ENCODE peak calls at places on chromosomes 11 and 22, in eight cellular contexts. One of them, this sample, is unnamed.

GRCh38 chr22:19700790-19701419 is 13.4 kb upstream of the SEPTIN5 start:
- DNase-seq in thoracic aorta: no peak
- DNase-seq in heart left ventricle: no peak
- DNase-seq in left lung: no peak
- DNase-seq in cardiac muscle cell: no peak
- DNase-seq in ovary: no peak
- DNase-seq in GM23338: no peak
- DNase-seq in gastrocnemius medialis: no peak
- DNase-seq in this sample: no peak

GRCh38 chr11:748007-748359 is 719 bp downstream of the TALDO1 start:
- DNase-seq in thoracic aorta: no peak
- DNase-seq in heart left ventricle: no peak
- DNase-seq in left lung: no peak
- DNase-seq in cardiac muscle cell: no peak
- DNase-seq in ovary: no peak
- DNase-seq in GM23338: no peak
- DNase-seq in gastrocnemius medialis: no peak
- DNase-seq in this sample: no peak

GRCh38 chr11:72724021-72724561 is 28.1 kb downstream of the ARAP1 start:
- DNase-seq in thoracic aorta: no peak
- DNase-seq in heart left ventricle: no peak
- DNase-seq in left lung: no peak
- DNase-seq in cardiac muscle cell: no peak
- DNase-seq in ovary: no peak
- DNase-seq in GM23338: no peak
- DNase-seq in gastrocnemius medialis: no peak
- DNase-seq in this sample: no peak

GRCh38 chr11:34997872-34998548 is 81.6 kb downstream of the PDHX start:
- DNase-seq in thoracic aorta: no peak
- DNase-seq in heart left ventricle: no peak
- DNase-seq in left lung: no peak
- DNase-seq in cardiac muscle cell: no peak
- DNase-seq in ovary: no peak
- DNase-seq in GM23338: no peak
- DNase-seq in gastrocnemius medialis: no peak
- DNase-seq in this sample: no peak

GRCh38 chr22:21866821-21867527 is 471 bp downstream of the MAPK1 start:
- DNase-seq in thoracic aorta: no peak
- DNase-seq in heart left ventricle: no peak
- DNase-seq in left lung: no peak
- DNase-seq in cardiac muscle cell: peak
- DNase-seq in ovary: no peak
- DNase-seq in GM23338: peak
- DNase-seq in gastrocnemius medialis: no peak
- DNase-seq in this sample: no peak

GRCh38 chr11:3004481-3004880 is 12.4 kb upstream of the NAP1L4 start:
- DNase-seq in thoracic aorta: no peak
- DNase-seq in heart left ventricle: no peak
- DNase-seq in left lung: no peak
- DNase-seq in cardiac muscle cell: no peak
- DNase-seq in ovary: no peak
- DNase-seq in GM23338: no peak
- DNase-seq in gastrocnemius medialis: no peak
- DNase-seq in this sample: no peak

GRCh38 chr11:115276799-115277198 is 227.4 kb downstream of the CADM1 start:
- DNase-seq in thoracic aorta: no peak
- DNase-seq in heart left ventricle: no peak
- DNase-seq in left lung: no peak
- DNase-seq in cardiac muscle cell: no peak
- DNase-seq in ovary: no peak
- DNase-seq in GM23338: no peak
- DNase-seq in gastrocnemius medialis: no peak
- DNase-seq in this sample: no peak

GRCh38 chr22:25744694-25745093 is 2.7 kb downstream of the MYO18B start:
- DNase-seq in thoracic aorta: no peak
- DNase-seq in heart left ventricle: no peak
- DNase-seq in left lung: no peak
- DNase-seq in cardiac muscle cell: no peak
- DNase-seq in ovary: no peak
- DNase-seq in GM23338: no peak
- DNase-seq in gastrocnemius medialis: no peak
- DNase-seq in this sample: no peak

GRCh38 chr22:48808038-48808960 is 1019.4 kb downstream of the BRD1 start:
- DNase-seq in thoracic aorta: no peak
- DNase-seq in heart left ventricle: no peak
- DNase-seq in left lung: no peak
- DNase-seq in cardiac muscle cell: no peak
- DNase-seq in ovary: no peak
- DNase-seq in GM23338: no peak
- DNase-seq in gastrocnemius medialis: no peak
- DNase-seq in this sample: no peak

GRCh38 chr11:12318791-12319733 is 58.3 kb upstream of the PARVA start:
- DNase-seq in thoracic aorta: no peak
- DNase-seq in heart left ventricle: no peak
- DNase-seq in left lung: no peak
- DNase-seq in cardiac muscle cell: no peak
- DNase-seq in ovary: no peak
- DNase-seq in GM23338: peak
- DNase-seq in gastrocnemius medialis: no peak
- DNase-seq in this sample: peak

GRCh38 chr22:36365020-36365411 is 22.8 kb downstream of the MYH9 start:
- DNase-seq in thoracic aorta: peak
- DNase-seq in heart left ventricle: peak
- DNase-seq in left lung: peak
- DNase-seq in cardiac muscle cell: no peak
- DNase-seq in ovary: no peak
- DNase-seq in GM23338: no peak
- DNase-seq in gastrocnemius medialis: no peak
- DNase-seq in this sample: peak

GRCh38 chr11:83037877-83038276 is 33.8 kb downstream of the RAB30 start:
- DNase-seq in thoracic aorta: no peak
- DNase-seq in heart left ventricle: no peak
- DNase-seq in left lung: no peak
- DNase-seq in cardiac muscle cell: no peak
- DNase-seq in ovary: no peak
- DNase-seq in GM23338: no peak
- DNase-seq in gastrocnemius medialis: no peak
- DNase-seq in this sample: no peak

GRCh38 chr22:39959640-39960447 is at the start of gene TMA7B:
- DNase-seq in thoracic aorta: no peak
- DNase-seq in heart left ventricle: peak
- DNase-seq in left lung: peak
- DNase-seq in cardiac muscle cell: no peak
- DNase-seq in ovary: no peak
- DNase-seq in GM23338: peak
- DNase-seq in gastrocnemius medialis: no peak
- DNase-seq in this sample: no peak

GRCh38 chr11:6298605-6299004 is 21.7 kb downstream of the CAVIN3 start:
- DNase-seq in thoracic aorta: no peak
- DNase-seq in heart left ventricle: peak
- DNase-seq in left lung: no peak
- DNase-seq in cardiac muscle cell: peak
- DNase-seq in ovary: no peak
- DNase-seq in GM23338: peak
- DNase-seq in gastrocnemius medialis: no peak
- DNase-seq in this sample: peak

DNA sequence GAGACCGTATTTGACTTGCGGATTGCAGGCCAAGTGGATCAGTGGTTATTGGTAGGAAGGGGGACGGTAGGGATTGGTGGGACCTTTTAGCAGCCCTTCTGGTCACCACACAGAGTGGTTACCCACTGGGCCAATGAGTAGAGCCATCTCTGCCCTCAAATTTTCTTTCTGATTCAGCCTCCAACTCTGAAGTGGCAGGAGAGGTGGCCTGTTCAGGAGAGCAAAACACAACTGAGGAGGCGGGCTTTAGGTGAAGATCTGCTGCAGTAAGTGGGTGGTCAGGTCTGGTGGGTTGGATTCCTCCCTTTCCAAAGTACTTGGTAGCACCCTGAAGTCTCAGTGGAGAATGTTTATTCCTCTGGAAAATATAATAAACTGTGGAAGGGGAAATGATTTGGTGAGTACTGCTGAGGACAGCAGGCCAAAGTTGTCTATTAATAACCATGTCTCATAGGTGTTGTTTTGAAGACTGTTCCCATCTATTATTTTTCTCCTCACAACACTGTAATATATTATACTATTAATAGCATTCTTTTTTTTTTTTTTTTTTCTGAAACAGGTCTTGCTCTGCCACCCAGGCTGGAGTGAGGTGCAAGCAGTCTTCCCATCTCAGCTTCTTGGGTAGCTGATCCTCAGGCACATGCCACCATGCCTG is 1.5 kb downstream of the MISFA start:
- DNase-seq in thoracic aorta: no peak
- DNase-seq in heart left ventricle: no peak
- DNase-seq in left lung: no peak
- DNase-seq in cardiac muscle cell: no peak
- DNase-seq in ovary: no peak
- DNase-seq in GM23338: no peak
- DNase-seq in gastrocnemius medialis: no peak
- DNase-seq in this sample: no peak
- H3K27ac ChIP-seq in thoracic aorta: no peak
- H3K27ac ChIP-seq in heart left ventricle: no peak
- H3K27ac ChIP-seq in left lung: no peak
- H3K27ac ChIP-seq in cardiac muscle cell: no peak
- H3K27ac ChIP-seq in ovary: no peak
- H3K27ac ChIP-seq in GM23338: no peak
- H3K27ac ChIP-seq in gastrocnemius medialis: peak
- H3K27ac ChIP-seq in this sample: no peak

DNA sequence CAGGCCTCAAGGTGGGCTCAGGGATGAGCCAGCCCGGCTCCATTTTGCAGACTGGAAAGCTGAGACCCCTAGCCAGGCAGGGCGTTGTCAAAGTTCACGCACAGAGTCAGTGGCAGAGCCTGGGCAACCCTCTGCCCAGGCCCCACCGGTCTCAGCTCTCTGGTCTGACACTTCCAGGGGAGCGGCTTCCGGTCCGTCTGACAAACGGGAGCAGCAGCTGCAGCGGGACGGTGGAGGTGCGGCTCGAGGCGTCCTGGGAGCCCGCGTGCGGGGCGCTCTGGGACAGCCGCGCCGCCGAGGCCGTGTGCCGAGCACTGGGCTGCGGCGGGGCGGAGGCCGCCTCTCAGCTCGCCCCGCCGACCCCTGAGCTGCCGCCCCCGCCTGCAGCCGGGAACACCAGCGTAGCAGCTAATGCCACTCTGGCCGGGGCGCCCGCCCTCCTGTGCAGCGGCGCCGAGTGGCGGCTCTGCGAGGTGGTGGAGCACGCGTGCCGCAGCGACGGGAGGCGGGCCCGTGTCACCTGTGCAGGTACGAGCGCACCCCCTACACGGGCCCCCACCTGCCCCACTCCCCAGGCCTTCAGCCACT is 36.0 kb downstream of the CD6 start:
- DNase-seq in thoracic aorta: no peak
- DNase-seq in heart left ventricle: no peak
- DNase-seq in left lung: no peak
- DNase-seq in cardiac muscle cell: peak
- DNase-seq in ovary: peak
- DNase-seq in GM23338: peak
- DNase-seq in gastrocnemius medialis: no peak
- DNase-seq in this sample: no peak
- H3K4me3 ChIP-seq in thoracic aorta: peak
- H3K4me3 ChIP-seq in heart left ventricle: peak
- H3K4me3 ChIP-seq in left lung: peak
- H3K4me3 ChIP-seq in cardiac muscle cell: peak
- H3K4me3 ChIP-seq in ovary: peak
- H3K4me3 ChIP-seq in GM23338: peak
- H3K4me3 ChIP-seq in gastrocnemius medialis: peak
- H3K4me3 ChIP-seq in this sample: peak

DNA sequence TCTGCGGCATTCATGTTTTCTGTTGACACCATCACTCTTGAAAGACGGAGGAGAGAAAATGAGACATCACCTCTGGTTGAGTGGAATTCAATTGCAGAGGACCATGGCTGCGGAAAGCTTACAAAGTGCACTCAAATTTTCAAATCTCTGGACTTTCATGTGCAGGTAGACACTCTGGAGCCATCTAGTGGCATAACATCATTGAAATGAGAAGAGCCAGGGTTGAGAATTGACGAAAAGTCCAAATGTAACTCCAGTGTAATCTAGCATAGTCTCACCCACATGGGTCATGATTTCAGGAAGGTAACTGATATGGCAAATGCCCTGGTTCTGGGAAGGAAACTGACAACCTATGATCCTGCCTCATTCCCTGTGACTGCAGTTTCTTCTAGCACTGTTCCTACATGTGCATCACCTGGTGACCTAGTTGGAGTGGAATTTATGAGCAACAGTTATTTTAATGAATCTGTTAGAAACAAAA is 687.8 kb downstream of the KCNA4 start:
- DNase-seq in thoracic aorta: no peak
- DNase-seq in heart left ventricle: no peak
- DNase-seq in left lung: no peak
- DNase-seq in cardiac muscle cell: peak
- DNase-seq in ovary: no peak
- DNase-seq in GM23338: peak
- DNase-seq in gastrocnemius medialis: no peak
- DNase-seq in this sample: peak
- TF ChIP-seq CTCF in thoracic aorta: peak
- TF ChIP-seq CTCF in heart left ventricle: no peak
- TF ChIP-seq CTCF in left lung: no peak
- TF ChIP-seq CTCF in cardiac muscle cell: peak
- TF ChIP-seq CTCF in ovary: no peak
- TF ChIP-seq CTCF in GM23338: peak
- TF ChIP-seq CTCF in gastrocnemius medialis: no peak
- TF ChIP-seq CTCF in this sample: peak

DNA sequence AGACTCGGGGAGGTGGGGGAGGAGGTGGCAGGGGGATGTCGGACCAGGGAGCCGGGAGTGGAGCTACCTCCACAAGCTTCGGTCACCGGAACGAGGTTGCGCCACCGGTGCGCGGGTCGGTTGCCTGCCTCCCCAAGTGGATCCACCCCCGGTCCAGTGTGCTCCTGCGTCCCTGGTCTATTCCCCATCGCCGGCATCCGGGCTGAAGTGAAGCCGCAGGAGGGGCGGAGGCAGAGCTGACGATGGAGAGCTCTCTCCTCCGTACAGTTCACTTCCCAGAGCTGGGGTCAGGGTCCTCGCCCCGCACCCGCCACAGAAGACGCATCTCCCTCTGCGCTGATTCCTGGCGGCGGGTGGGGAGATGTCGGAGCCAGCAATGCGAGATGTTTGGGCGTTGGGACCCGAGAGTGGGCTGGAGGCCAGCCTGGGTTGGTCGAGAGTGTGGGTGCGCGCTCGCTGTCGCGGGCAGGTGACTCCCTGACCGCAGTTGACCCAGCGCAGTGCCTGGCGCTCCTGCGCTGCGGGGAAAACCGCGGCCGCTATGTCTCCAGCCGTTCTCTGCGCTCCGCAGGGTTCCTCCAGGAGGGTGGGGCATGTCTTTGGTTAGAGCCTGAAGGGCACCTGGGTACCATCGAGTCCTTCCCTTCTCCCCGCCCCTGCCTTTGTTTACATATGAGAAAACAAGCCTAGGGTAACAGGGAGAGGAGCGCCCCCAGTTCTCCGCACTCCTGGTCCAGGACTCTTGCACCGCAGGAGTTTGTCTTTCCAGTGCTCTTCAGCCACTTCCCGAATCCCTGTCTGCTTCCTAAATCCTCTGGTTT is 1.7 kb downstream of the C11orf96 start:
- DNase-seq in thoracic aorta: no peak
- DNase-seq in heart left ventricle: no peak
- DNase-seq in left lung: no peak
- DNase-seq in cardiac muscle cell: peak
- DNase-seq in ovary: peak
- DNase-seq in GM23338: peak
- DNase-seq in gastrocnemius medialis: no peak
- DNase-seq in this sample: peak
- H3K27ac ChIP-seq in thoracic aorta: peak
- H3K27ac ChIP-seq in heart left ventricle: peak
- H3K27ac ChIP-seq in left lung: peak
- H3K27ac ChIP-seq in cardiac muscle cell: no peak
- H3K27ac ChIP-seq in ovary: peak
- H3K27ac ChIP-seq in GM23338: no peak
- H3K27ac ChIP-seq in gastrocnemius medialis: peak
- H3K27ac ChIP-seq in this sample: no peak

GRCh38 chr22:17379939-17380710 is 10.9 kb downstream of the CECR2 start:
- DNase-seq in thoracic aorta: no peak
- DNase-seq in heart left ventricle: peak
- DNase-seq in left lung: no peak
- DNase-seq in cardiac muscle cell: peak
- DNase-seq in ovary: no peak
- DNase-seq in GM23338: no peak
- DNase-seq in gastrocnemius medialis: peak
- DNase-seq in this sample: no peak
- H3K4me3 ChIP-seq in thoracic aorta: no peak
- H3K4me3 ChIP-seq in heart left ventricle: no peak
- H3K4me3 ChIP-seq in left lung: no peak
- H3K4me3 ChIP-seq in cardiac muscle cell: no peak
- H3K4me3 ChIP-seq in ovary: no peak
- H3K4me3 ChIP-seq in GM23338: peak
- H3K4me3 ChIP-seq in gastrocnemius medialis: no peak
- H3K4me3 ChIP-seq in this sample: no peak